ENCODE peak calls at places on chromosome 13, in eight cellular contexts. N is PC-3, M is HCT116, H is neural progenitor cell, J is MM.1S, C is A673, X is astrocyte, V is GM23338. B is an unnamed sample.
A peak's percentile ranks its signal among the peaks of the same experiment; 100 is the strongest.

GRCh38 chr13:99307648-99308339 is 595 bp upstream of the GPR183 start:
- DNase-seq in N (peak; percentile 53), M (no peak), H (no peak), J (no peak), C (no peak), X (peak; percentile 87), V (no peak), B (peak; percentile 44)

GRCh38 chr13:40668335-40668734 is 1.9 kb upstream of the FOXO1 start:
- DNase-seq in N (no peak), M (no peak), H (peak; percentile 58), J (peak; percentile 29), C (peak; percentile 61), X (no peak), V (peak; percentile 80), B (no peak)

GRCh38 chr13:92838786-92839185 is 387.8 kb upstream of the GPC6 start:
- DNase-seq in N (peak; percentile 74), M (no peak), H (no peak), J (peak; percentile 69), C (no peak), X (peak; percentile 98), V (no peak), B (peak; percentile 98)

GRCh38 chr13:99198630-99199029 is 2.0 kb upstream of the UBAC2 start:
- DNase-seq in N (peak; percentile 89), M (no peak), H (no peak), J (no peak), C (no peak), X (no peak), V (no peak), B (no peak)

GRCh38 chr13:79385694-79386093 is 20.4 kb downstream of the RBM26 start:
- DNase-seq in N (peak; percentile 14), M (no peak), H (no peak), J (peak; percentile 80), C (no peak), X (no peak), V (no peak), B (no peak)

GRCh38 chr13:109785892-109786450 is 412 bp downstream of the IRS2 start:
- DNase-seq in N (no peak), M (no peak), H (no peak), J (peak; percentile 16), C (no peak), X (no peak), V (peak; percentile 21), B (no peak)

GRCh38 chr13:80131204-80131603 is 209.7 kb downstream of the SPRY2 start:
- DNase-seq in N (peak; percentile 47), M (no peak), H (peak; percentile 67), J (no peak), C (peak; percentile 60), X (peak; percentile 49), V (peak; percentile 60), B (peak; percentile 69)

GRCh38 chr13:100634686-100635085 is 39.9 kb downstream of the TMTC4 start:
- DNase-seq in N (no peak), M (no peak), H (no peak), J (no peak), C (no peak), X (no peak), V (no peak), B (no peak)

GRCh38 chr13:110957181-110957884 is 42.5 kb upstream of the ANKRD10 start:
- DNase-seq in N (peak; percentile 24), M (peak; percentile 69), H (no peak), J (no peak), C (no peak), X (no peak), V (peak; percentile 63), B (no peak)

GRCh38 chr13:113182046-113182445 is 23.6 kb downstream of the PROZ start:
- DNase-seq in N (no peak), M (no peak), H (no peak), J (no peak), C (no peak), X (peak; percentile 51), V (no peak), B (peak; percentile 47)

DNA sequence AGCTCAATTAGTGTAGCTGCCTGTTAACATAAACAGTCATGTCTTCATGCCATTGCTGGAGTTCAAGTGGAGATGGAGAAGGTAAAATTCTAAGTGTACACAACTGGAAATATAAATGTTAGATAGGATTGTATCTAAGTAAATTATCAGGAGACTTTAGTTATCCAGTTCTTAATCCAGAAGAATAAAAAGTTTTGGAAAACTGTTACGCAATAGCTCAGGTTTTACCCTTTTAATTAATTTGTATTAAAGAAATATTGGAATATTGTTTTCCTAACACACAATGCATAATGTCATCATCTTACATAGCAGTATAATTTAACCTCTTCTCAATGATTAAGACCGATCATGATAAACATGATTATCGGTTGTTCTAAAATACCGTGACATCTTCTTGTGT is 2.8 kb downstream of the SLC10A2 start:
- DNase-seq in N (no peak), M (no peak), H (no peak), J (no peak), C (no peak), X (no peak), V (no peak), B (no peak)
- TF ChIP-seq CTCF in N (no peak), M (no peak), H (no peak), J (no peak), C (no peak), X (no peak), V (no peak), B (no peak)

DNA sequence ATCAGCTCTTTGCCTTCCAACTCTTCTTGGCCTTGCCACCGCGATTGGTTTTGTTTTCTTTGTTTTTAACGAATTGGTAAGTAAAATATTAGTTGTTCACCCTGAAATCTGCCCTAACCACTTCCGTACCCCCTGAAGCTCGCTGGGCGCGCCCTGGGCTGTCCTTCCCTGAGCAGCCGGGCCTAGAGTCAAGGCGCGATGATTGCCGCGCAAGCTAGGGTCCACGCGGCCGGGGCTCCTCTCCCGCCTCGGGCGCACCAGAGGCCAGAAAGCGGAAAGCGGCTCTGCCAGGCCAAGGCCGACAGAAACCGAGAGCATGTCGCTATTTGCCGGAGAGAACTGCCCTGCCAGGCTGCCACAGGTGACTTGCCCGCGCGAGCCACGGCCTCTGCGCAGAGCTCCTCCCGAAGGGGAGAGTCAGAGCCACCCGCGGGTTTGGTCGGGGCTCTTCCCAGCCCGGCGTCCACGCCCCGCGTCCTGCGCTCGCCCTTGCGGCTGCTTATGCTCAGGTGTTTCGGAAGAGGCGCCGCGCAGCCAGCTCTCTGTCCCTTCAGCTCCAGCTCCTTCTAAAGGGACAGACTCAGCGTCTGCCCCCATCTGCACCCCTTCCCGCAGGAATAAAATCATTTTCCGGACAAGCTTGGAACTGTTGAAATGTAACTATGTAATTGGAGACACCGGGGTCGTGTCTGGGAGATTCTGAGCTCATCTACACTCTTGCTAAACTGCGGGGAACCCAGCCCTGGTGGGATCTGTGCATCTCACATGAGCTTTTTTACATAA is 6.7 kb upstream of the CDX2 start:
- DNase-seq in N (no peak), M (no peak), H (peak; percentile 50), J (no peak), C (no peak), X (no peak), V (no peak), B (no peak)
- TF ChIP-seq EZH2 in N (no peak), M (no peak), H (peak; percentile 100), J (no peak), C (peak; percentile 74), X (peak; percentile 97), V (peak; percentile 99), B (peak; percentile 68)

GRCh38 chr13:42660367-42660965 is 86.5 kb downstream of the TNFSF11 start:
- DNase-seq in N (peak; percentile 26), M (no peak), H (no peak), J (no peak), C (no peak), X (no peak), V (no peak), B (peak; percentile 3)
- TF ChIP-seq CTCF in N (peak; percentile 57), M (peak; percentile 46), H (no peak), J (no peak), C (peak; percentile 32), X (peak; percentile 28), V (no peak), B (peak; percentile 30)

GRCh38 chr13:28492527-28493367 is 2.2 kb downstream of the FLT1 start:
- DNase-seq in N (no peak), M (no peak), H (peak; percentile 46), J (no peak), C (no peak), X (no peak), V (peak; percentile 63), B (no peak)

GRCh38 chr13:28495586-28496564 is 947 bp upstream of the FLT1 start:
- DNase-seq in N (no peak), M (no peak), H (no peak), J (no peak), C (no peak), X (no peak), V (peak; percentile 31), B (no peak)

GRCh38 chr13:28493740-28494536 is 990 bp downstream of the FLT1 start:
- DNase-seq in N (no peak), M (no peak), H (peak; percentile 67), J (no peak), C (no peak), X (no peak), V (peak; percentile 59), B (no peak)

GRCh38 chr13:28497143-28497876 is 2.4 kb upstream of the FLT1 start:
- DNase-seq in N (no peak), M (no peak), H (no peak), J (no peak), C (no peak), X (no peak), V (no peak), B (no peak)

DNA sequence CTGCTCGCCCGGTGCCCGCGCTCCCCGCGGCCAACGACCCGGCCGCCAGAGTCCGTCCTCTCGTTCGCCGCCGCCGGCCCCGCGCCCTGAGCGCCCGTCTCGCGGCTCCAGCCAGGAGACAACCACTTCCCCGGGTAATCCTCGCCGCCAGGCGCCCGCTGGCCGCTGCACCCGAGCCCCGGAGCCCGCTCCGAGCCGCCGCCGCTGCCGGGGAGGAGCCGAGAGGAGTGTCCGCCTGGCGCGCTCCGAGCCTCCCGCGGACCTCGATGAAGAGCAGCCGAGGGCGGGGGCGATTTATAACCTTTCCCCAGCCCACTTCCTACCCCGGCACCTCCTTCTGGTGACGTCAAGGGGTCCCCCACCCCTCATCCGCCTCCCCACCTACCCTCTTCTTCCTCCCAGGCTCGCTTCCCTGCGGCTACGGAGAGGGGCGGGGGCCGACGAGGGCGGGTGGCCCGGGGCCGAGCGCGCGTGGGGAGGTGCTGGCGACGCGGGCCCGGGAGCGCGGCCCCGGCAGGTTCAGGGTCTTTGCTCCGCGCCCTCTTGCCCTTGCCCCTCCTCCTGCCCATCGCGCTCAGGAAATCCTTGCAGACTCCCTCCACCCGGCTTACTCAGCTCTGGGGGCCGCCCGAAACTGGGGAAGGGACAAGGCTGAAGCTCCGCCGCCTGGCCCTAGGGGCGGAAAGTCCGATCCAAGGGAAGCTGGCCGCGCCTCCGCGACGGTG is at the start of gene FLT1:
- DNase-seq in N (no peak), M (no peak), H (peak; percentile 80), J (no peak), C (peak; percentile 42), X (no peak), V (peak; percentile 93), B (no peak)
- TF ChIP-seq EZH2 in N (no peak), M (no peak), H (no peak), J (no peak), C (no peak), X (no peak), V (no peak), B (no peak)

GRCh38 chr13:28494537-28494860 is 429 bp downstream of the FLT1 start:
- DNase-seq in N (no peak), M (no peak), H (peak; percentile 65), J (no peak), C (peak; percentile 27), X (no peak), V (no peak), B (no peak)
- TF ChIP-seq CTCF in N (no peak), M (no peak), H (no peak), J (no peak), C (no peak), X (no peak), V (no peak), B (no peak)